ENCODE peak calls at places on chromosomes 16 and 17, in six cellular contexts. O is stimulated activated CD4-positive, alpha-beta T cell treated with anti-CD3 and anti-CD28 coated beads, Interleukin-12 subunit alpha, Interleukin-12 subunit beta, amount 100 ng/mL, for 4 hours; D is SJCRH30; H is thoracic aorta; M is EL; B is NCI-H2171 treated with DMSO at 0.1 percent for 48 hours. N is an unnamed sample.

GRCh38 chr16:84617631-84618427 is at the start of gene COTL1:
- DNase-seq in B (peak; percentile 94), D (peak; percentile 90), M (peak; percentile 99), O (peak; percentile 98), H (peak; percentile 92), N (peak; percentile 97)

GRCh38 chr16:27706803-27707685 is 157.1 kb downstream of the KATNIP start:
- DNase-seq in H (no peak), D (no peak), O (no peak), M (no peak), B (no peak), N (no peak)

GRCh38 chr16:14492614-14493013 is 137.4 kb downstream of the PARN start:
- DNase-seq in H (no peak), D (no peak), B (no peak), M (no peak), O (no peak), N (no peak)

GRCh38 chr17:10025976-10026785 is 121.1 kb upstream of the RCVRN start:
- DNase-seq in D (no peak), M (no peak), O (no peak), H (no peak), B (no peak), N (no peak)

GRCh38 chr17:81385320-81386111 is 9.7 kb upstream of the BAHCC1 start:
- DNase-seq in B (no peak), M (no peak), D (peak; percentile 100), O (no peak), H (no peak), N (no peak)

GRCh38 chr16:64826374-64826773 is 295.5 kb downstream of the CDH11 start:
- DNase-seq in M (peak; percentile 8), D (no peak), O (no peak), B (no peak), H (no peak), N (no peak)

GRCh38 chr17:37373530-37374159 is 2.1 kb upstream of the C17orf78 start:
- DNase-seq in O (peak; percentile 47), H (no peak), D (peak; percentile 69), M (peak; percentile 84), B (peak; percentile 89), N (peak; percentile 74)

GRCh38 chr17:4199818-4200402 is 56.9 kb downstream of the CYB5D2 start:
- DNase-seq in B (peak; percentile 62), O (peak; percentile 21), D (peak; percentile 11), M (peak; percentile 45), H (no peak), N (peak; percentile 26)

GRCh38 chr17:81040791-81041337 is 5.9 kb downstream of the BAIAP2 start:
- DNase-seq in O (no peak), D (peak; percentile 53), B (no peak), H (no peak), M (no peak), N (no peak)

GRCh38 chr16:74607310-74607966 is 524 bp upstream of the GLG1 start:
- DNase-seq in M (no peak), D (no peak), O (no peak), H (no peak), B (no peak), N (no peak)

GRCh38 chr17:31297090-31297489 is at the start of gene OMG:
- DNase-seq in H (no peak), D (no peak), B (no peak), M (no peak), O (no peak), N (no peak)

GRCh38 chr16:85752511-85753420 is 1.9 kb upstream of the C16orf74 start:
- DNase-seq in D (peak; percentile 43), B (peak; percentile 66), H (no peak), O (no peak), M (peak; percentile 48), N (peak; percentile 81)

GRCh38 chr17:76953066-76953465 is 84.9 kb downstream of the MGAT5B start:
- DNase-seq in D (no peak), H (no peak), B (no peak), O (no peak), M (no peak), N (no peak)

GRCh38 chr16:83420206-83420760 is 387.5 kb upstream of the HSBP1 start:
- DNase-seq in D (no peak), H (no peak), B (no peak), M (peak; percentile 33), O (no peak), N (no peak)

GRCh38 chr17:32126746-32127145 is 15.6 kb upstream of the RHOT1 start:
- DNase-seq in M (no peak), D (no peak), O (no peak), H (no peak), B (no peak), N (no peak)

GRCh38 chr17:4980644-4981216 is 6.7 kb downstream of the CAMTA2 start:
- DNase-seq in M (peak; percentile 51), B (peak; percentile 19), O (no peak), H (no peak), D (peak; percentile 34), N (peak; percentile 51)

N was measured in BE2C.